ENCODE peak calls at places on chromosomes 3 and 15, in nine cellular contexts. One of them, this sample, is unnamed.

GRCh38 chr3:128052831-128053419 is 688 bp downstream of the SEC61A1 start:
- DNase-seq in stimulated activated CD8-positive, alpha-beta memory T cell treated with anti-CD3 and anti-CD28 coated beads, Interleukin-7, amount 100 ng/mL, for 48 hours: no peak
- DNase-seq in activated CD4-positive, alpha-beta memory T cell treated with anti-CD3 and anti-CD28 coated beads for 36 hours: no peak
- DNase-seq in GM04504: no peak
- DNase-seq in lower leg skin: no peak
- DNase-seq in AG09309: no peak
- DNase-seq in activated CD4-positive, alpha-beta T cell treated with anti-CD3 and anti-CD28 coated beads, Interleukin-2, amount 10 ng/mL, durations not matched to agents 7 days and 5 days: no peak
- DNase-seq in endothelial cell of umbilical vein: peak
- DNase-seq in right lobe of liver: no peak
- DNase-seq in this sample: no peak

GRCh38 chr15:70505411-70505919 is 257.9 kb downstream of the UACA start:
- DNase-seq in stimulated activated CD8-positive, alpha-beta memory T cell treated with anti-CD3 and anti-CD28 coated beads, Interleukin-7, amount 100 ng/mL, for 48 hours: no peak
- DNase-seq in activated CD4-positive, alpha-beta memory T cell treated with anti-CD3 and anti-CD28 coated beads for 36 hours: peak
- DNase-seq in GM04504: no peak
- DNase-seq in lower leg skin: no peak
- DNase-seq in AG09309: peak
- DNase-seq in activated CD4-positive, alpha-beta T cell treated with anti-CD3 and anti-CD28 coated beads, Interleukin-2, amount 10 ng/mL, durations not matched to agents 7 days and 5 days: no peak
- DNase-seq in endothelial cell of umbilical vein: peak
- DNase-seq in right lobe of liver: no peak
- DNase-seq in this sample: no peak

GRCh38 chr3:188061133-188061532 is 92.8 kb upstream of the LPP start:
- DNase-seq in stimulated activated CD8-positive, alpha-beta memory T cell treated with anti-CD3 and anti-CD28 coated beads, Interleukin-7, amount 100 ng/mL, for 48 hours: peak
- DNase-seq in activated CD4-positive, alpha-beta memory T cell treated with anti-CD3 and anti-CD28 coated beads for 36 hours: peak
- DNase-seq in GM04504: peak
- DNase-seq in lower leg skin: no peak
- DNase-seq in AG09309: no peak
- DNase-seq in activated CD4-positive, alpha-beta T cell treated with anti-CD3 and anti-CD28 coated beads, Interleukin-2, amount 10 ng/mL, durations not matched to agents 7 days and 5 days: peak
- DNase-seq in endothelial cell of umbilical vein: peak
- DNase-seq in right lobe of liver: no peak
- DNase-seq in this sample: no peak

GRCh38 chr3:24451461-24452099 is 43.1 kb downstream of the THRB start:
- DNase-seq in stimulated activated CD8-positive, alpha-beta memory T cell treated with anti-CD3 and anti-CD28 coated beads, Interleukin-7, amount 100 ng/mL, for 48 hours: no peak
- DNase-seq in activated CD4-positive, alpha-beta memory T cell treated with anti-CD3 and anti-CD28 coated beads for 36 hours: no peak
- DNase-seq in GM04504: no peak
- DNase-seq in lower leg skin: no peak
- DNase-seq in AG09309: no peak
- DNase-seq in activated CD4-positive, alpha-beta T cell treated with anti-CD3 and anti-CD28 coated beads, Interleukin-2, amount 10 ng/mL, durations not matched to agents 7 days and 5 days: no peak
- DNase-seq in endothelial cell of umbilical vein: no peak
- DNase-seq in right lobe of liver: peak
- DNase-seq in this sample: no peak

GRCh38 chr3:192917258-192917507 is 473 bp downstream of the MB21D2 start:
- DNase-seq in stimulated activated CD8-positive, alpha-beta memory T cell treated with anti-CD3 and anti-CD28 coated beads, Interleukin-7, amount 100 ng/mL, for 48 hours: no peak
- DNase-seq in activated CD4-positive, alpha-beta memory T cell treated with anti-CD3 and anti-CD28 coated beads for 36 hours: peak
- DNase-seq in GM04504: no peak
- DNase-seq in lower leg skin: peak
- DNase-seq in AG09309: no peak
- DNase-seq in activated CD4-positive, alpha-beta T cell treated with anti-CD3 and anti-CD28 coated beads, Interleukin-2, amount 10 ng/mL, durations not matched to agents 7 days and 5 days: peak
- DNase-seq in endothelial cell of umbilical vein: no peak
- DNase-seq in right lobe of liver: peak
- DNase-seq in this sample: no peak

GRCh38 chr3:124886168-124887051 is 755 bp downstream of the ITGB5 start:
- DNase-seq in stimulated activated CD8-positive, alpha-beta memory T cell treated with anti-CD3 and anti-CD28 coated beads, Interleukin-7, amount 100 ng/mL, for 48 hours: no peak
- DNase-seq in activated CD4-positive, alpha-beta memory T cell treated with anti-CD3 and anti-CD28 coated beads for 36 hours: peak
- DNase-seq in GM04504: peak
- DNase-seq in lower leg skin: peak
- DNase-seq in AG09309: no peak
- DNase-seq in activated CD4-positive, alpha-beta T cell treated with anti-CD3 and anti-CD28 coated beads, Interleukin-2, amount 10 ng/mL, durations not matched to agents 7 days and 5 days: peak
- DNase-seq in endothelial cell of umbilical vein: peak
- DNase-seq in right lobe of liver: peak
- DNase-seq in this sample: peak

GRCh38 chr3:51968175-51968681 is 974 bp upstream of the PCBP4 start:
- DNase-seq in stimulated activated CD8-positive, alpha-beta memory T cell treated with anti-CD3 and anti-CD28 coated beads, Interleukin-7, amount 100 ng/mL, for 48 hours: no peak
- DNase-seq in activated CD4-positive, alpha-beta memory T cell treated with anti-CD3 and anti-CD28 coated beads for 36 hours: no peak
- DNase-seq in GM04504: no peak
- DNase-seq in lower leg skin: no peak
- DNase-seq in AG09309: no peak
- DNase-seq in activated CD4-positive, alpha-beta T cell treated with anti-CD3 and anti-CD28 coated beads, Interleukin-2, amount 10 ng/mL, durations not matched to agents 7 days and 5 days: no peak
- DNase-seq in endothelial cell of umbilical vein: no peak
- DNase-seq in right lobe of liver: no peak
- DNase-seq in this sample: peak

GRCh38 chr3:43727930-43728329 is 37.2 kb downstream of the ABHD5 start:
- DNase-seq in stimulated activated CD8-positive, alpha-beta memory T cell treated with anti-CD3 and anti-CD28 coated beads, Interleukin-7, amount 100 ng/mL, for 48 hours: no peak
- DNase-seq in activated CD4-positive, alpha-beta memory T cell treated with anti-CD3 and anti-CD28 coated beads for 36 hours: no peak
- DNase-seq in GM04504: no peak
- DNase-seq in lower leg skin: no peak
- DNase-seq in AG09309: no peak
- DNase-seq in activated CD4-positive, alpha-beta T cell treated with anti-CD3 and anti-CD28 coated beads, Interleukin-2, amount 10 ng/mL, durations not matched to agents 7 days and 5 days: no peak
- DNase-seq in endothelial cell of umbilical vein: no peak
- DNase-seq in right lobe of liver: no peak
- DNase-seq in this sample: no peak

GRCh38 chr3:52723935-52724334 is 18.0 kb downstream of the SPCS1 start:
- DNase-seq in stimulated activated CD8-positive, alpha-beta memory T cell treated with anti-CD3 and anti-CD28 coated beads, Interleukin-7, amount 100 ng/mL, for 48 hours: no peak
- DNase-seq in activated CD4-positive, alpha-beta memory T cell treated with anti-CD3 and anti-CD28 coated beads for 36 hours: no peak
- DNase-seq in GM04504: no peak
- DNase-seq in lower leg skin: no peak
- DNase-seq in AG09309: no peak
- DNase-seq in activated CD4-positive, alpha-beta T cell treated with anti-CD3 and anti-CD28 coated beads, Interleukin-2, amount 10 ng/mL, durations not matched to agents 7 days and 5 days: no peak
- DNase-seq in endothelial cell of umbilical vein: no peak
- DNase-seq in right lobe of liver: no peak
- DNase-seq in this sample: no peak

GRCh38 chr15:72502220-72502809 is 28.2 kb downstream of the ARIH1 start:
- DNase-seq in stimulated activated CD8-positive, alpha-beta memory T cell treated with anti-CD3 and anti-CD28 coated beads, Interleukin-7, amount 100 ng/mL, for 48 hours: no peak
- DNase-seq in activated CD4-positive, alpha-beta memory T cell treated with anti-CD3 and anti-CD28 coated beads for 36 hours: no peak
- DNase-seq in GM04504: no peak
- DNase-seq in lower leg skin: peak
- DNase-seq in AG09309: no peak
- DNase-seq in activated CD4-positive, alpha-beta T cell treated with anti-CD3 and anti-CD28 coated beads, Interleukin-2, amount 10 ng/mL, durations not matched to agents 7 days and 5 days: no peak
- DNase-seq in endothelial cell of umbilical vein: no peak
- DNase-seq in right lobe of liver: no peak
- DNase-seq in this sample: no peak

GRCh38 chr15:52546031-52546751 is 17.5 kb upstream of the MYO5A start:
- DNase-seq in stimulated activated CD8-positive, alpha-beta memory T cell treated with anti-CD3 and anti-CD28 coated beads, Interleukin-7, amount 100 ng/mL, for 48 hours: no peak
- DNase-seq in activated CD4-positive, alpha-beta memory T cell treated with anti-CD3 and anti-CD28 coated beads for 36 hours: no peak
- DNase-seq in GM04504: no peak
- DNase-seq in lower leg skin: no peak
- DNase-seq in AG09309: no peak
- DNase-seq in activated CD4-positive, alpha-beta T cell treated with anti-CD3 and anti-CD28 coated beads, Interleukin-2, amount 10 ng/mL, durations not matched to agents 7 days and 5 days: peak
- DNase-seq in endothelial cell of umbilical vein: no peak
- DNase-seq in right lobe of liver: no peak
- DNase-seq in this sample: no peak

GRCh38 chr15:82898961-82899360 is 53.6 kb downstream of the HOMER2 start:
- DNase-seq in stimulated activated CD8-positive, alpha-beta memory T cell treated with anti-CD3 and anti-CD28 coated beads, Interleukin-7, amount 100 ng/mL, for 48 hours: no peak
- DNase-seq in activated CD4-positive, alpha-beta memory T cell treated with anti-CD3 and anti-CD28 coated beads for 36 hours: no peak
- DNase-seq in GM04504: no peak
- DNase-seq in lower leg skin: peak
- DNase-seq in AG09309: no peak
- DNase-seq in activated CD4-positive, alpha-beta T cell treated with anti-CD3 and anti-CD28 coated beads, Interleukin-2, amount 10 ng/mL, durations not matched to agents 7 days and 5 days: no peak
- DNase-seq in endothelial cell of umbilical vein: no peak
- DNase-seq in right lobe of liver: no peak
- DNase-seq in this sample: no peak

GRCh38 chr3:62493116-62493801 is 119.9 kb upstream of the FEZF2 start:
- DNase-seq in stimulated activated CD8-positive, alpha-beta memory T cell treated with anti-CD3 and anti-CD28 coated beads, Interleukin-7, amount 100 ng/mL, for 48 hours: no peak
- DNase-seq in activated CD4-positive, alpha-beta memory T cell treated with anti-CD3 and anti-CD28 coated beads for 36 hours: no peak
- DNase-seq in GM04504: no peak
- DNase-seq in lower leg skin: no peak
- DNase-seq in AG09309: no peak
- DNase-seq in activated CD4-positive, alpha-beta T cell treated with anti-CD3 and anti-CD28 coated beads, Interleukin-2, amount 10 ng/mL, durations not matched to agents 7 days and 5 days: no peak
- DNase-seq in endothelial cell of umbilical vein: no peak
- DNase-seq in right lobe of liver: no peak
- DNase-seq in this sample: no peak

GRCh38 chr3:185337231-185337816 is 25.6 kb upstream of the MAP3K13 start:
- DNase-seq in stimulated activated CD8-positive, alpha-beta memory T cell treated with anti-CD3 and anti-CD28 coated beads, Interleukin-7, amount 100 ng/mL, for 48 hours: no peak
- DNase-seq in activated CD4-positive, alpha-beta memory T cell treated with anti-CD3 and anti-CD28 coated beads for 36 hours: no peak
- DNase-seq in GM04504: no peak
- DNase-seq in lower leg skin: no peak
- DNase-seq in AG09309: no peak
- DNase-seq in activated CD4-positive, alpha-beta T cell treated with anti-CD3 and anti-CD28 coated beads, Interleukin-2, amount 10 ng/mL, durations not matched to agents 7 days and 5 days: no peak
- DNase-seq in endothelial cell of umbilical vein: no peak
- DNase-seq in right lobe of liver: no peak
- DNase-seq in this sample: no peak

GRCh38 chr15:70012895-70013294 is 84.8 kb downstream of the TLE3 start:
- DNase-seq in stimulated activated CD8-positive, alpha-beta memory T cell treated with anti-CD3 and anti-CD28 coated beads, Interleukin-7, amount 100 ng/mL, for 48 hours: no peak
- DNase-seq in activated CD4-positive, alpha-beta memory T cell treated with anti-CD3 and anti-CD28 coated beads for 36 hours: no peak
- DNase-seq in GM04504: no peak
- DNase-seq in lower leg skin: no peak
- DNase-seq in AG09309: no peak
- DNase-seq in activated CD4-positive, alpha-beta T cell treated with anti-CD3 and anti-CD28 coated beads, Interleukin-2, amount 10 ng/mL, durations not matched to agents 7 days and 5 days: no peak
- DNase-seq in endothelial cell of umbilical vein: no peak
- DNase-seq in right lobe of liver: no peak
- DNase-seq in this sample: no peak

GRCh38 chr3:146589899-146590508 is 15.1 kb downstream of the PLSCR5 start:
- DNase-seq in stimulated activated CD8-positive, alpha-beta memory T cell treated with anti-CD3 and anti-CD28 coated beads, Interleukin-7, amount 100 ng/mL, for 48 hours: no peak
- DNase-seq in activated CD4-positive, alpha-beta memory T cell treated with anti-CD3 and anti-CD28 coated beads for 36 hours: no peak
- DNase-seq in GM04504: peak
- DNase-seq in lower leg skin: no peak
- DNase-seq in AG09309: no peak
- DNase-seq in activated CD4-positive, alpha-beta T cell treated with anti-CD3 and anti-CD28 coated beads, Interleukin-2, amount 10 ng/mL, durations not matched to agents 7 days and 5 days: peak
- DNase-seq in endothelial cell of umbilical vein: peak
- DNase-seq in right lobe of liver: no peak
- DNase-seq in this sample: peak

GRCh38 chr15:67839358-67839928 is 402 bp downstream of the RNU6-1 start:
- DNase-seq in stimulated activated CD8-positive, alpha-beta memory T cell treated with anti-CD3 and anti-CD28 coated beads, Interleukin-7, amount 100 ng/mL, for 48 hours: no peak
- DNase-seq in activated CD4-positive, alpha-beta memory T cell treated with anti-CD3 and anti-CD28 coated beads for 36 hours: peak
- DNase-seq in GM04504: no peak
- DNase-seq in lower leg skin: no peak
- DNase-seq in AG09309: no peak
- DNase-seq in activated CD4-positive, alpha-beta T cell treated with anti-CD3 and anti-CD28 coated beads, Interleukin-2, amount 10 ng/mL, durations not matched to agents 7 days and 5 days: peak
- DNase-seq in endothelial cell of umbilical vein: peak
- DNase-seq in right lobe of liver: no peak
- DNase-seq in this sample: no peak

GRCh38 chr3:37768107-37768809 is 93.4 kb upstream of the CTDSPL start:
- DNase-seq in stimulated activated CD8-positive, alpha-beta memory T cell treated with anti-CD3 and anti-CD28 coated beads, Interleukin-7, amount 100 ng/mL, for 48 hours: no peak
- DNase-seq in activated CD4-positive, alpha-beta memory T cell treated with anti-CD3 and anti-CD28 coated beads for 36 hours: no peak
- DNase-seq in GM04504: no peak
- DNase-seq in lower leg skin: no peak
- DNase-seq in AG09309: no peak
- DNase-seq in activated CD4-positive, alpha-beta T cell treated with anti-CD3 and anti-CD28 coated beads, Interleukin-2, amount 10 ng/mL, durations not matched to agents 7 days and 5 days: no peak
- DNase-seq in endothelial cell of umbilical vein: peak
- DNase-seq in right lobe of liver: no peak
- DNase-seq in this sample: no peak

GRCh38 chr3:105406268-105406667 is 39.6 kb downstream of the ALCAM start:
- DNase-seq in stimulated activated CD8-positive, alpha-beta memory T cell treated with anti-CD3 and anti-CD28 coated beads, Interleukin-7, amount 100 ng/mL, for 48 hours: no peak
- DNase-seq in activated CD4-positive, alpha-beta memory T cell treated with anti-CD3 and anti-CD28 coated beads for 36 hours: no peak
- DNase-seq in GM04504: no peak
- DNase-seq in lower leg skin: no peak
- DNase-seq in AG09309: no peak
- DNase-seq in activated CD4-positive, alpha-beta T cell treated with anti-CD3 and anti-CD28 coated beads, Interleukin-2, amount 10 ng/mL, durations not matched to agents 7 days and 5 days: no peak
- DNase-seq in endothelial cell of umbilical vein: no peak
- DNase-seq in right lobe of liver: no peak
- DNase-seq in this sample: no peak

This sample was measured in neural crest cell.